ENCODE peak calls at places on chromosomes 11 and 22, in four cellular contexts. S, Y, M and P are unnamed samples.
A peak's percentile ranks its signal among the peaks of the same experiment; 100 is the strongest.

GRCh38 chr11:44630511-44631210 is 65.2 kb downstream of the CD82 start:
- DNase-seq in S (no peak), Y (no peak), M (no peak), P (no peak)

GRCh38 chr11:95877288-95877687 is 46.6 kb downstream of the MTMR2 start:
- DNase-seq in S (no peak), Y (peak; percentile 99), M (no peak), P (no peak)

GRCh38 chr22:45762545-45763235 is 91.1 kb downstream of the ATXN10 start:
- DNase-seq in S (no peak), Y (no peak), M (no peak), P (no peak)

GRCh38 chr22:40326905-40327735 is 19.2 kb upstream of the ADSL start:
- DNase-seq in S (peak; percentile 29), Y (peak; percentile 41), M (no peak), P (peak; percentile 49)

GRCh38 chr22:23187871-23188700 is 7.8 kb downstream of the BCR start:
- DNase-seq in S (no peak), Y (no peak), M (no peak), P (no peak)

GRCh38 chr11:61890536-61891330 is 612 bp downstream of the FADS3 start:
- DNase-seq in S (no peak), Y (peak; percentile 90), M (peak; percentile 77), P (peak; percentile 61)

GRCh38 chr11:9001736-9002135 is 2.1 kb downstream of the NRIP3 start:
- DNase-seq in S (no peak), Y (peak; percentile 89), M (no peak), P (no peak)

GRCh38 chr22:27537481-27537891 is 264.1 kb downstream of the MN1 start:
- DNase-seq in S (no peak), Y (peak; percentile 72), M (no peak), P (no peak)

GRCh38 chr22:41380993-41381328 is 781 bp upstream of the TEF start:
- DNase-seq in S (no peak), Y (peak; percentile 95), M (no peak), P (no peak)

GRCh38 chr11:4683020-4683419 is 14.6 kb downstream of the OR51E2 start:
- DNase-seq in S (no peak), Y (no peak), M (no peak), P (no peak)

GRCh38 chr11:47177229-47177845 is 658 bp upstream of the ARFGAP2 start:
- DNase-seq in S (peak; percentile 71), Y (peak; percentile 88), M (peak; percentile 86), P (peak; percentile 74)

GRCh38 chr11:110356769-110357671 is 60.6 kb upstream of the RDX start:
- DNase-seq in S (no peak), Y (peak; percentile 57), M (no peak), P (no peak)

GRCh38 chr22:36636916-36637315 is 66.6 kb downstream of the CACNG2 start:
- DNase-seq in S (no peak), Y (no peak), M (no peak), P (peak; percentile 43)

GRCh38 chr11:68714047-68714856 is 29.9 kb downstream of the GAL start:
- DNase-seq in S (no peak), Y (no peak), M (no peak), P (no peak)

GRCh38 chr11:64864135-64864472 is 14.3 kb downstream of the EHD1 start:
- DNase-seq in S (no peak), Y (no peak), M (peak; percentile 52), P (no peak)
- H2BK5ac ChIP-seq in S (peak overlapping the region; percentile 94), Y (peak overlapping the region; percentile 69), M (peak overlapping the region; percentile 71), P (no peak overlapping the region)

GRCh38 chr22:19905619-19906276 is 35.8 kb upstream of the COMT start:
- DNase-seq in S (no peak), Y (no peak), M (no peak), P (peak; percentile 25)
- H2BK12ac ChIP-seq in S (no peak overlapping the region), Y (no peak overlapping the region), M (no peak overlapping the region), P (no peak overlapping the region)

GRCh38 chr11:107018902-107019493 is 722 bp upstream of the GUCY1A2 start:
- DNase-seq in S (peak; percentile 71), Y (peak; percentile 87), M (peak; percentile 83), P (peak; percentile 90)

GRCh38 chr11:107014871-107015270 is 3.4 kb downstream of the GUCY1A2 start:
- DNase-seq in S (no peak), Y (no peak), M (no peak), P (no peak)

GRCh38 chr11:107017433-107018227 is 646 bp downstream of the GUCY1A2 start:
- DNase-seq in S (peak; percentile 61), Y (peak; percentile 54), M (peak; percentile 88), P (peak; percentile 79)

GRCh38 chr11:107018274-107018901 is at the start of gene GUCY1A2:
- DNase-seq in S (peak; percentile 38), Y (peak; percentile 44), M (peak; percentile 59), P (peak; percentile 59)

GRCh38 chr11:107017104-107017432 is 1.2 kb downstream of the GUCY1A2 start:
- DNase-seq in S (no peak), Y (peak; percentile 29), M (no peak), P (no peak)
- H2BK5ac ChIP-seq in S (no peak overlapping the region), Y (no peak overlapping the region), M (no peak overlapping the region), P (no peak overlapping the region)

GRCh38 chr22:50289942-50290630 is 17.4 kb downstream of the PLXNB2 start:
- DNase-seq in S (no peak), Y (no peak), M (no peak), P (no peak)

GRCh38 chr22:50292643-50293440 is 14.6 kb downstream of the PLXNB2 start:
- DNase-seq in S (no peak), Y (no peak), M (peak; percentile 65), P (no peak)

GRCh38 chr22:50296658-50297490 is 10.6 kb downstream of the PLXNB2 start:
- DNase-seq in S (no peak), Y (no peak), M (no peak), P (no peak)

GRCh38 chr22:50294319-50294656 is 13.2 kb downstream of the PLXNB2 start:
- DNase-seq in S (no peak), Y (no peak), M (no peak), P (no peak)

GRCh38 chr22:50293441-50294318 is 13.8 kb downstream of the PLXNB2 start:
- DNase-seq in S (peak; percentile 84), Y (peak; percentile 69), M (peak; percentile 90), P (peak; percentile 82)
- H2BK12ac ChIP-seq in S (peak overlapping the region; percentile 86), Y (peak overlapping the region; percentile 6), M (peak overlapping the region; percentile 97), P (peak overlapping the region; percentile 26)

GRCh38 chr11:14310696-14311095 is 48.3 kb downstream of the RRAS2 start:
- DNase-seq in S (no peak), Y (peak; percentile 47), M (no peak), P (no peak)

GRCh38 chr11:14314127-14314526 is 44.9 kb downstream of the RRAS2 start:
- DNase-seq in S (no peak), Y (no peak), M (no peak), P (no peak)

GRCh38 chr11:14315130-14315529 is 43.9 kb downstream of the RRAS2 start:
- DNase-seq in S (no peak), Y (no peak), M (no peak), P (no peak)

GRCh38 chr11:14309425-14310192 is 49.4 kb downstream of the RRAS2 start:
- DNase-seq in S (no peak), Y (no peak), M (no peak), P (no peak)

DNA sequence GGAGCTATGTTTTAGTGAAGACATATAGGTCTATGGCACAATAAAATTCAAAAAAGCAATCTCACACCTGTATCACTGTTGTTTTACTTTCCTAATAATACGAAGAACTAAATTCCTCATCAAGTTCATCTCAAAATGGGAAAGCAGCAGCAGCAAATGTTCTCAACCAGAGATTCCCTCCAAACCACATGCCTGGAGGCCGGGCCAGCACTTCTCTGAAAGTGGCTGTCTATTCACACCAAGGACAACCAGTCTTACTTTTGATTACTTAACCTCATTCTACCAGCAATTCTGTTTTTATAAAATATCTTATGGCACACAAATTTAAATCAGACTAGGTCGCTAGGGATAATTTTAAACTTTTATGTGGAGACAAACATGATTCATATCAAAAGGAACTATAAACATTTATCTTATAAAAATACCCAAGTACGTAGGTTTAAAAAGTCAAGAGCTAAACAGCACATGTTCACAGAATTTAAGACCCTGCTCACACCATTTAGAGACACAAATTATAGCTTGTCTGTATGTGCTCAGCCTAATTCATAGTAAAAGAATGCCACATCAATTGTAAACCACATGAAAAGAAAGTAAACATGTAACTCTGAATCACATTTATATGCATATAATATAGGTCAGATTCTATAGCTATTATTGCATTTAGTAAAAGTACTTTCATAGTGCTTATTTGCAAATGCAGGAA is 46.1 kb downstream of the RRAS2 start:
- DNase-seq in S (no peak), Y (no peak), M (no peak), P (no peak)
- H2BK5ac ChIP-seq in S (no peak overlapping the region), Y (no peak overlapping the region), M (no peak overlapping the region), P (no peak overlapping the region)

DNA sequence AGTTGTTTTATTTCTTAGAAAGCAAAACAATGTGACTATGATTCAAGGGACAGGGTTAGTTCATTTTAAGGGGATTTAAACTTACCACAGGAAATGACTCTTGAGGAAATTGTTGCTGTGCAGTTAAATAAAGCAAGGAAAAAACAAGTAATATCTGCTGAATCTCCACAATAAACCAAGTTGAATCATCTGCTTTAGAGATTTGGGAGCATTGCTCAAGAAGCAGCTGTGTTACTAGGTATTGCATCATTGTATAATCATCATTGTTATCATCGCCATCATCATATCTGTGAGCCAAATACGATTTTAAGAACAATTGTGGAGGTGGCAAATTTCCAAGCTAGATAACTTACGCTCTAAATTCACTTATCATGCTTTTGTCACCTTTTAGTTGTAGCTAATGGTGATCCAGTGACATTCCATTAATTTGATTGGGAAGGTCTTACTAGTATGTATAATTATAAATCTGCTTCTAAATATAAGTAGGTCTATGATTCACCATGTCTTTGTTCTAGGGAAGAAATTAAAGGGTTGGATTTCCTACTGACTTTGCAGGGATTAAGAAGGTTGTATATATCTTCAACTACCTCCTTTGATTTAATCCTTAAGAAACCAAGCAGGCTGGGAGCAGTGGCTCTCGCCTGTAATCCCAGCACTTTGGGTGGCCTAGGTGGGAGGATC is 19.9 kb downstream of the MMP10 start:
- DNase-seq in S (no peak), Y (peak; percentile 97), M (no peak), P (no peak)
- H2BK12ac ChIP-seq in S (no peak overlapping the region), Y (peak overlapping the region; percentile 78), M (no peak overlapping the region), P (no peak overlapping the region)

DNA sequence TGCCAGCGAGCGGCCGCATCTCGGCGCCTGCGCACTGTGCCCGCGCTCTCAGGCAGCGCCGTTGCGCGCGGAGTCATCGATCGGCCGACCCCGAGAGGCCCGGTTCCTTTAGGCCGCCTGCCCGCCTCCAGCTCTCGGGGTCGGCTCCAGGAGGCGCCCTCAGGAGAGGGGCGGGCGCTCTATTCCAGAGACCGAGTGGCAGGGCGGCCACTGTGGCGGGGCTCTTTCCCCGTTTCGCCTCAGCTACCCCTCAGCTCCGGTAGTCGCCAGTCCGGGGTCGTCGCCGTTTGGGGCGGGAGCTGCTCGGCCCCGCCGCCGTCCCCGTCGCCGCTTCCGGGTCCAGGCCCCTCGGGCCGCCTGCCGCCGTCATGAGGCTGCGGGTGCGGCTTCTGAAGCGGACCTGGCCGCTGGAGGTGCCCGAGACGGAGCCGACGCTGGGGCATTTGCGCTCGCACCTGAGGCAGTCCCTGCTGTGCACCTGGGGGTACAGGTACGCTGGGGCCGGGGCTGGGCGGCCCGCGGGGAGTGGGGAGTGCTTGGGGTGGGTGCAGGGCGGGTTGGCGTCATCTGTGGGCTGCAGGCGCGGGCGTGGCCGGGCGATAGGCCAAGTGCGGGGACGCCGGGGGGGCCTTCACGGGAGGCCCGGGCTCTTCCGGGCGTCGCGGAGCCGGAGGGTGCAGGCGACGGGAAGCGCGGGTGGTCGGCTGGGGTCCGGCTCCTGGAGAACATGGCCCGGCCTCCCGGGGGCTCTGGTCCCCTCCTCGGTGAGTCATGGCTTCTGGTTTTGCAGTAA is at the start of gene FBXO7:
- DNase-seq in S (peak; percentile 92), Y (peak; percentile 95), M (peak; percentile 93), P (peak; percentile 93)
- H2BK5ac ChIP-seq in S (peak within 1 kb of the TSS; percentile 93), Y (peak within 1 kb of the TSS; percentile 93), M (peak within 1 kb of the TSS; percentile 73), P (no peak within 1 kb of the TSS)